ENCODE peak calls at places on chromosomes 2 and 18, in seven cellular contexts. J is HL-60, X is NB4, A is fibroblast of mammary gland, O is colonic mucosa, E is ovary, Q is pancreas. I is an unnamed sample.

GRCh38 chr2:109285244-109285651 is 156.2 kb downstream of the SH3RF3 start:
- DNase-seq in X (peak), A (peak), Q (no peak), E (no peak), O (no peak), J (peak), I (peak)

GRCh38 chr2:145253492-145253891 is 733.6 kb upstream of the ZEB2 start:
- DNase-seq in A (no peak), X (no peak), O (no peak), J (no peak), Q (no peak), E (no peak), I (no peak)

GRCh38 chr2:236824836-236825235 is 255.2 kb downstream of the ACKR3 start:
- DNase-seq in E (no peak), X (no peak), O (no peak), Q (peak), A (no peak), J (no peak), I (no peak)

GRCh38 chr2:43405829-43406228 is 179.4 kb upstream of the ZFP36L2 start:
- DNase-seq in O (no peak), Q (no peak), J (no peak), X (peak), A (no peak), E (no peak), I (no peak)

GRCh38 chr2:239519081-239519920 is 118.5 kb upstream of the HDAC4 start:
- DNase-seq in O (no peak), J (peak), Q (no peak), X (no peak), A (no peak), E (no peak), I (no peak)

GRCh38 chr2:178008636-178009289 is 63.8 kb downstream of the PDE11A start:
- DNase-seq in O (peak), E (peak), J (no peak), X (no peak), A (peak), Q (peak), I (no peak)

GRCh38 chr2:115165529-115166109 is 723.2 kb downstream of the DPP10 start:
- DNase-seq in X (peak), Q (peak), E (no peak), O (peak), A (peak), J (peak), I (peak)

GRCh38 chr2:130878316-130878715 is 41.6 kb downstream of the ARHGEF4 start:
- DNase-seq in X (no peak), A (no peak), J (no peak), O (no peak), E (no peak), Q (no peak), I (no peak)

GRCh38 chr2:121019073-121019472 is 265.9 kb downstream of the TFCP2L1 start:
- DNase-seq in E (peak), A (no peak), Q (no peak), J (no peak), X (no peak), O (no peak), I (no peak)

GRCh38 chr2:113124984-113125855 is 2.2 kb upstream of the IL1RN start:
- DNase-seq in A (peak), J (no peak), O (no peak), E (no peak), Q (no peak), X (peak), I (peak)

GRCh38 chr2:9558948-9559381 is 3.3 kb upstream of the ADAM17 start:
- DNase-seq in J (peak), E (no peak), O (no peak), A (peak), Q (no peak), X (peak), I (peak)

GRCh38 chr2:164920430-164920829 is 34.9 kb downstream of the SLC38A11 start:
- DNase-seq in J (no peak), A (peak), E (no peak), Q (no peak), O (no peak), X (peak), I (peak)

GRCh38 chr2:239855863-239856587 is 169.1 kb downstream of the NDUFA10 start:
- DNase-seq in J (no peak), E (no peak), O (peak), A (no peak), X (no peak), Q (no peak), I (no peak)

GRCh38 chr2:11656252-11656651 is 13.7 kb downstream of the NTSR2 start:
- DNase-seq in O (no peak), J (no peak), A (no peak), Q (no peak), X (no peak), E (no peak), I (no peak)

GRCh38 chr2:1990151-1990589 is 245.9 kb upstream of the PXDN start:
- DNase-seq in E (no peak), Q (no peak), O (no peak), A (no peak), X (no peak), J (no peak), I (no peak)

GRCh38 chr2:236321430-236321829 is 57.2 kb upstream of the ASB18 start:
- DNase-seq in X (no peak), O (no peak), A (no peak), E (no peak), Q (no peak), J (no peak), I (no peak)

GRCh38 chr2:68774569-68775271 is 40.1 kb downstream of the ARHGAP25 start:
- DNase-seq in E (peak), A (peak), X (peak), O (peak), Q (no peak), J (peak), I (no peak)

GRCh38 chr2:175621847-175622246 is 380.2 kb downstream of the LNPK start:
- DNase-seq in Q (no peak), O (no peak), E (no peak), J (peak), A (no peak), X (peak), I (no peak)

DNA sequence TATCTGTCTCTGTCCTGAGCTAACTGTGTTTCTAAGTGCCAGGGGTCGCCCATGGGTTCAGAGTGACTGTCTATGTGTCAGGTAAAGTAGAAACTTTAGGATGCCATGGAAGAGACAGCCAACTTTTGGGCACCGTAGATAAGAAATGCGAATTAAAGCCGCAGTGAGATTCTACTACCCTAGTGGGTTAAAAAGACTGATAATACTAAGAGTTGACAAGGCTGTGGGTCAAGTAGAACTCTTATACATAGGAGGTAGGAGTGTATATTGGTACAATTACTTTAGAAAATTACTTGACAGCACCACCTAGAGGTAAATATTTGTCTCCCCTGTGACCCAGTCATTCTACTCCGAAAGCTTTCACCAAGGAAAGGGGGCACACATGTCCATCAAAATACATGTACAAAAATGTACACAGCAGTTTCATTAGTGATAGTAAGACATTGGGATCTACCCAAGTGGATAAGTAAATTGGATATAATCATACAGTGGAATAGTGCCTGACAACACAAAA is 371.3 kb downstream of the SLC4A3 start:
- DNase-seq in Q (no peak), J (no peak), A (no peak), X (peak), E (no peak), O (no peak), I (no peak)
- TF ChIP-seq CTCF in Q (no peak), J (no peak), A (peak), X (peak), E (no peak), O (no peak), I (no peak)

GRCh38 chr2:29921560-29921915 is at the start of gene ALK:
- DNase-seq in A (peak), Q (peak), E (peak), O (peak), X (peak), J (peak), I (peak)
- H3K4me3 ChIP-seq in A (no peak), Q (peak), E (peak), O (peak), X (no peak), J (no peak), I (peak)

DNA sequence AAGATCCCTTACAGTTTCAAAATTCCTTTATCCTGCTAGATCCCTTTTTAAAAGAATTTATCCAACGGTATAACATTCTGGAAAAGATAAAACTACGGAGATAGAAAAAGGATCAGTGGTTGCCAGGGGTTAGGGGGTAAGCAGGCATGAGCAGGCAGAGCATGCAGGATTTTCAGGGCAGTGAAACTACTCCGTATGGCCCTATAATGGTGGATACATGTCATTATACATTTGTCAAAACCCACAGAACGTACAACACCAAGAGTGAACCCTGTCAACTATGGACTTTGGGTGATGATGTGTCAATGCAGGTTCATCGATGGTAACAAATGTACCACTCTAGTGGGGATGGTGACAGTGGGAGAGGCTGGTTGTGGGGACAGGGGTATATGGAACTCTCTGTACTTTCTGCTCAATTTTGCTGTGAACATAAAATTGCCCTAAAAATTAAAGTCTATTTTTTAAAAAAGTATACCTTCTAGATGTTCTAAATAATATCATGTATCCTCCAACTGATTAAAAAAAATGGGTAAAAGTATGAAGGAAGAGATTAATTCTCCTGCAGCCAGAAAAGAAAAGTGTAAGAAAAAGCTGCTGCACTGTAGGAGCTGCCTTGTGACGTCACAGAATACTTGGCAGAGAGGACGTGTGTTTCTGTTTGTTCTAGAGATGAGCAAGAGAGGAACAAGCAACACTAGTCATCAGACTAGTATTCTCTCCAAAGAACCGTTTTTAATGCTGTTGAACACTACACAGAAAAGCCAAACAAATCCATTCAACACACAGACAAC is 23.6 kb downstream of the ANKRD44 start:
- DNase-seq in O (peak), J (peak), E (peak), X (peak), Q (peak), A (peak), I (peak)
- TF ChIP-seq CTCF in O (no peak), J (no peak), E (no peak), X (no peak), Q (no peak), A (no peak), I (no peak)

DNA sequence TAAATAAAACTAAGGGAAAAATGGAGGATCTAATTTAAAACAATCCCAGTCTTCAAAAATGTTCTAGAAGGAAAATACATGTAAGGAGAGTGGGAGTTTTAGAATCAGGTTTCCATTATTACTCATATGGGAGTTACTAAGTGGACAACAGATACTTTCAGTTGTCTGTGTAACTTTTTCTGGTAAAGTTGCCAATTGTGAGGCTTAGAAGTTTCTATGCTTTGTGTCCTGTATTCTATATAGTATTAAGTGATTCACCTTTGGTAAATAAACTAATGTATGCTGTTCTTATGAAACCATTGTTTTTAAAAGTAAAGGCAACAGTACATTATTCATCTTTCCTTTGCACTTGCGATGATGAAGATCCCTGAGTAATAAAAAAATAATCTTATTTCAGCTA is 274.9 kb downstream of the NR4A2 start:
- DNase-seq in Q (no peak), A (no peak), E (no peak), X (no peak), J (no peak), O (no peak), I (no peak)
- H3K4me3 ChIP-seq in Q (no peak), A (no peak), E (no peak), X (no peak), J (no peak), O (no peak), I (no peak)

DNA sequence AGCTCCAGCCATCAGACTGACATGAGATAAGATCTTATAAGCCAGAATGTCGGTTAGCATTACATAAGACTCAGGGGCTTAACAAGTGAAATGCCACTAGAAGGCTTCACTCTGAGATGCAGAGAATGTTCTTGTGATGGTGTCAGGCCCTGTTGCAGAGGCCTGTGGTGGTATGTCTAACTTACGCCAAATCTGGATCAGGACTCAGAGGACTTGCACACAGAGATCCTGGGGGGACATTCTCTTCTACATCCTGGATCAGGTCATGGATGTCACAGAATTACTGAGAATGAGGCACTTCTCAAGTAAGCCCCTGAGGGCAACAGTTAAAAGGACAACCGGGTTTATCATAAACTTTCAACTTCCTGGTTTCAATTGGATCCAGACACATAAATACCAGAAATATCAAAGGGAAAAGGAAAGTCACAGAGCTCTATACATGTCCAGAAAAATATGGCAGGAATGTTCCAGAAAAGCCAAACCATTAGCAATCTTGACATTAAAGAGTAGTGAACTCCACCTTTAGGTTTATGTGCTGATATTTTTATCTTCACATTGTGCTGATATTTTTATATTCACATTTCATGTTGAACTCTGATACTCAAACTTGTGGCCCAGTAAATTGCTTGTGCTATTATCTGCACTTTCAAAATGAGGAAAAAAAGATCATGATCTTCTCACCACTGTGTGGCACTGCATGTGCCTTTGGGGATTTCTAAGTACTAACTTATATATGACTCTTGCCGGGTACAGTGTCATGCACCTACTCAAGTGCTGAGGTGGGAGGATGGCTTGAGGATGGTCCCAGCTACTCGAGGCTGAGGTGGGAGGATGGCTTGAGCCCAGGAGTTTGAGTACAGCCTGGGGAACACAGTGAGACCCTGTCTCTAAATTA is 137.5 kb upstream of the RNF152 start:
- DNase-seq in O (no peak), E (no peak), X (peak), Q (no peak), J (no peak), A (no peak), I (peak)
- TF ChIP-seq CTCF in O (no peak), E (no peak), X (no peak), Q (no peak), J (no peak), A (no peak), I (no peak)

GRCh38 chr2:119180891-119181290 is 22.3 kb upstream of the C1QL2 start:
- DNase-seq in J (no peak), A (no peak), X (no peak), E (no peak), Q (no peak), O (no peak), I (no peak)

GRCh38 chr2:119179951-119180350 is 21.4 kb upstream of the C1QL2 start:
- DNase-seq in A (no peak), E (no peak), X (no peak), J (no peak), O (no peak), Q (no peak), I (no peak)

GRCh38 chr2:119177838-119178190 is 19.3 kb upstream of the C1QL2 start:
- DNase-seq in J (no peak), X (no peak), A (no peak), Q (no peak), E (no peak), O (no peak), I (no peak)

GRCh38 chr2:119177171-119177837 is 18.8 kb upstream of the C1QL2 start:
- DNase-seq in J (no peak), O (no peak), E (no peak), X (no peak), A (no peak), Q (no peak), I (no peak)

DNA sequence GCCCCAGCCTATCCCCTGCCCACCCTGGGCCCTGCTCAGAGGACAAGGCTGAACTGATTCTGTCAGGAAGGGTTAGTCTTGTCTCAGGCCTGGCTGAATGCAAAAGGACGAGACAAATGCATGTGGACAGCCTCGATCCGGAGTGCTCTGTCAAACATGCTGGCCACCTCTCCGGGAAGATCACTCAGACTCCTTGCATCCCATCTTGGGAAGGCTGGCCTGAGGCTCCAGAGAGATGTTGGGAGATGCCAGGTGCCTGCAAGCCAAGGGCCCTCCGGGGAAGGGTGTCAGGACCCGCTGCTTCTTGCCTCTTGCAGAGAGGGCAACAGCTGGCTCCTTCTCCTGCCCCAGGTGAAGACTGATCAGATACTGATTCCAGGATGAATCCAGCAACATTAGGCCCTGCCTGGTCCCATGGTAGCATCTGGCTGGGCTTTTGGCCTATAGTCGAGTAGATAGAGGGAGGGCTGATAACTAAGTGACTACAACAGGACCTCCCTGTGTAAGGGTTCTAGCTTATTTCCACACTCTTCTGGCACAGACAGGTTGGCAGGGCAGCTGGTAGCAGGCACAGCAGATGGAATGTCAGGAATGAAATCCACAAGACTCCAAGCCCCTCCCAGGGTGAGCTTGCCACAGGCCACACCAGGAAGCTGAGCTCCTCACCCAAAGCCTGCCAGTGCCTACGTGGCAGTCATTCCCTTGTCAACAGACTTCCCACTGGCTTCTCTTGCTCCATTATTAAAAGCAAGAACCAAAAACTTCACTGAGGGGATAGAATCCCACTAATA is 20.5 kb upstream of the C1QL2 start:
- DNase-seq in O (no peak), E (no peak), Q (peak), J (no peak), X (no peak), A (no peak), I (no peak)
- H3K4me3 ChIP-seq in O (no peak), E (no peak), Q (no peak), J (no peak), X (no peak), A (no peak), I (no peak)